ENCODE peak calls at places on chromosome 11, in seven cellular contexts. D is ovary, P is body of pancreas, N is PC-9, T is mucosa of descending colon, J is right lobe of liver, M is PC-3. Y is an unnamed sample.

GRCh38 chr11:3208272-3208671 is 10.3 kb downstream of the MRGPRG start:
- DNase-seq in D (no peak), P (no peak), N (no peak), T (no peak), J (no peak), M (no peak), Y (no peak)

GRCh38 chr11:73406619-73407018 is 30.4 kb downstream of the RELT start:
- DNase-seq in D (no peak), P (no peak), N (no peak), T (no peak), J (no peak), M (no peak), Y (no peak)

GRCh38 chr11:73968356-73968966 is 14.2 kb downstream of the UCP2 start:
- DNase-seq in D (no peak), P (no peak), N (no peak), T (no peak), J (no peak), M (no peak), Y (no peak)

GRCh38 chr11:117074122-117074521 is 24.1 kb downstream of the SIK3 start:
- DNase-seq in D (no peak), P (no peak), N (no peak), T (no peak), J (no peak), M (no peak), Y (no peak)

GRCh38 chr11:69636870-69637600 is 3.9 kb upstream of the CCND1 start:
- DNase-seq in D (no peak), P (no peak), N (no peak), T (peak; percentile 46), J (no peak), M (no peak), Y (no peak)

GRCh38 chr11:2526808-2527381 is 82.1 kb downstream of the KCNQ1 start:
- DNase-seq in D (peak; percentile 9), P (peak; percentile 52), N (no peak), T (peak; percentile 89), J (peak; percentile 52), M (no peak), Y (peak; percentile 50)

GRCh38 chr11:71163371-71163770 is 89.0 kb downstream of the SHANK2 start:
- DNase-seq in D (no peak), P (no peak), N (no peak), T (no peak), J (no peak), M (no peak), Y (no peak)

GRCh38 chr11:90134420-90135003 is at the start of gene NAALAD2:
- DNase-seq in D (peak; percentile 57), P (peak; percentile 22), N (peak; percentile 7), T (peak; percentile 44), J (peak; percentile 49), M (no peak), Y (peak; percentile 30)

GRCh38 chr11:44729718-44730117 is 3.0 kb downstream of the TSPAN18 start:
- DNase-seq in D (no peak), P (no peak), N (no peak), T (no peak), J (no peak), M (no peak), Y (no peak)

GRCh38 chr11:115765803-115766239 is 261.6 kb upstream of the CADM1 start:
- DNase-seq in D (no peak), P (no peak), N (no peak), T (no peak), J (no peak), M (no peak), Y (no peak)

GRCh38 chr11:4626207-4627105 is 10.8 kb upstream of the OR51D1 start:
- DNase-seq in D (peak; percentile 63), P (peak; percentile 47), N (peak; percentile 50), T (no peak), J (peak; percentile 54), M (peak; percentile 84), Y (peak; percentile 46)

GRCh38 chr11:22163394-22163797 is 29.5 kb upstream of the ANO5 start:
- DNase-seq in D (no peak), P (peak; percentile 40), N (no peak), T (no peak), J (no peak), M (no peak), Y (peak; percentile 30)

GRCh38 chr11:13578514-13579140 is 82.8 kb upstream of the PTH start:
- DNase-seq in D (no peak), P (no peak), N (no peak), T (no peak), J (no peak), M (no peak), Y (no peak)

GRCh38 chr11:70671083-70671482 is 272.8 kb downstream of the CTTN start:
- DNase-seq in D (no peak), P (no peak), N (no peak), T (no peak), J (no peak), M (no peak), Y (no peak)

GRCh38 chr11:29518389-29519174 is 498.2 kb downstream of the KCNA4 start:
- DNase-seq in D (no peak), P (no peak), N (peak; percentile 6), T (no peak), J (no peak), M (no peak), Y (no peak)

GRCh38 chr11:33624082-33624481 is 76.5 kb downstream of the C11orf91 start:
- DNase-seq in D (no peak), P (no peak), N (no peak), T (no peak), J (no peak), M (no peak), Y (no peak)

GRCh38 chr11:2122222-2122906 is 16.8 kb downstream of the IGF2 start:
- DNase-seq in D (no peak), P (no peak), N (peak; percentile 33), T (peak; percentile 17), J (no peak), M (peak; percentile 30), Y (no peak)

GRCh38 chr11:1876361-1877063 is 15.2 kb downstream of the PRR33 start:
- DNase-seq in D (peak; percentile 62), P (peak; percentile 48), N (no peak), T (peak; percentile 76), J (peak; percentile 56), M (peak; percentile 46), Y (no peak)

GRCh38 chr11:131579932-131580387 is 209.5 kb downstream of the NTM start:
- DNase-seq in D (no peak), P (peak; percentile 6), N (peak; percentile 6), T (no peak), J (no peak), M (peak; percentile 30), Y (no peak)

GRCh38 chr11:47216141-47216798 is 1.5 kb downstream of the DDB2 start:
- DNase-seq in D (peak; percentile 36), P (peak; percentile 50), N (peak; percentile 75), T (peak; percentile 76), J (no peak), M (peak; percentile 90), Y (peak; percentile 68)

GRCh38 chr11:109940816-109941215 is 152.4 kb upstream of the ZC3H12C start:
- DNase-seq in D (no peak), P (no peak), N (peak; percentile 21), T (no peak), J (no peak), M (peak; percentile 97), Y (no peak)

GRCh38 chr11:96188625-96189006 is 154.4 kb downstream of the MAML2 start:
- DNase-seq in D (no peak), P (no peak), N (no peak), T (no peak), J (no peak), M (no peak), Y (no peak)

GRCh38 chr11:71447791-71448256 is 369 bp downstream of the DHCR7 start:
- DNase-seq in D (no peak), P (no peak), N (peak; percentile 41), T (no peak), J (no peak), M (no peak), Y (peak; percentile 39)

GRCh38 chr11:126355926-126356897 is 726 bp downstream of the ST3GAL4 start:
- DNase-seq in D (peak; percentile 35), P (no peak), N (no peak), T (no peak), J (peak; percentile 63), M (peak; percentile 31), Y (no peak)

GRCh38 chr11:79262221-79262620 is 178.6 kb downstream of the TENM4 start:
- DNase-seq in D (no peak), P (no peak), N (no peak), T (no peak), J (no peak), M (no peak), Y (no peak)

GRCh38 chr11:64342869-64343739 is 3.1 kb downstream of the CCDC88B start:
- DNase-seq in D (no peak), P (no peak), N (no peak), T (peak; percentile 73), J (no peak), M (no peak), Y (no peak)

GRCh38 chr11:64347171-64347867 is 7.3 kb downstream of the CCDC88B start:
- DNase-seq in D (no peak), P (no peak), N (peak; percentile 24), T (no peak), J (no peak), M (peak; percentile 58), Y (no peak)

GRCh38 chr11:64343740-64344133 is 3.7 kb downstream of the CCDC88B start:
- DNase-seq in D (no peak), P (no peak), N (peak; percentile 41), T (peak; percentile 62), J (no peak), M (peak; percentile 30), Y (no peak)

GRCh38 chr11:64344160-64344559 is 4.2 kb downstream of the CCDC88B start:
- DNase-seq in D (no peak), P (no peak), N (no peak), T (no peak), J (no peak), M (no peak), Y (no peak)

GRCh38 chr11:64344721-64345120 is 4.7 kb downstream of the CCDC88B start:
- DNase-seq in D (no peak), P (no peak), N (no peak), T (no peak), J (no peak), M (no peak), Y (no peak)
- H3K4me1 ChIP-seq in D (peaks cover 2% of the 10 kb centered on the region), P (peaks cover 11% of the 10 kb centered on the region), N (peaks cover 24% of the 10 kb centered on the region), T (peaks cover 12% of the 10 kb centered on the region), J (no peaks in the 10 kb centered on the region), M (peaks cover 12% of the 10 kb centered on the region), Y (no peaks in the 10 kb centered on the region)

GRCh38 chr11:92070026-92070889 is 154.4 kb upstream of the FAT3 start:
- DNase-seq in D (no peak), P (no peak), N (no peak), T (no peak), J (no peak), M (peak; percentile 42), Y (no peak)
- TF ChIP-seq CTCF in D (no peak), P (no peak), N (peak; percentile 51), T (no peak), J (peak; percentile 36), M (peak; percentile 49), Y (no peak)

DNA sequence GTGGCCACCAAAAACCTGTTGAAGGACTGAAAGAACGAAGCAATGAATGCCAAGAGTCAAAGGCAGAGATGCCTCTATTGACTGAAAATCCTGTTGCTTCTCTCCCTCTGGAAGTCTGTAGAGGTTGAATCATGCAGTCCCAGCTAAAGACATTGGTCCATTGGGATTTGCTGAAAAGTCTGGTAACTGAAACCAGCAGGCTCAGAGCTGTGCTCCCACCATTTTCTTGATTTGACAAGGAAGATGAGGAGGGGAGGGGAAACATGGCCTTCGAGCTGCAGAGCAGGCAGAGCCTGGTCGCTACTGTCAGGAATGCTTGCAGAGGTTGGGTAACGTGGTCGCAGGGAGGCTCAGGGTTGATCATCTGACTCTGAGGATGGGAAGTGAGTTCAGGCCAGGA is 72.8 kb upstream of the CSNK2A3 start:
- DNase-seq in D (no peak), P (no peak), N (no peak), T (no peak), J (no peak), M (no peak), Y (no peak)
- H3K4me1 ChIP-seq in D (peaks cover 3% of the 10 kb centered on the region), P (peaks cover 6% of the 10 kb centered on the region), N (no peaks in the 10 kb centered on the region), T (no peaks in the 10 kb centered on the region), J (no peaks in the 10 kb centered on the region), M (peaks cover 20% of the 10 kb centered on the region), Y (peaks cover 31% of the 10 kb centered on the region)

GRCh38 chr11:121757480-121758125 is 304.8 kb upstream of the SORL1-AS1 start:
- DNase-seq in D (no peak), P (no peak), N (peak; percentile 6), T (no peak), J (no peak), M (peak; percentile 63), Y (no peak)
- TF ChIP-seq CTCF in D (no peak), P (no peak), N (no peak), T (no peak), J (no peak), M (peak; percentile 29), Y (no peak)